ENCODE peak calls at places on chromosome 1, in ten cellular contexts. S is Daoy, U is M059J, V is activated T-cell treated with anti-CD3 and anti-CD28 coated beads for 24 hours, T is anterior cingulate cortex, C is psoas muscle, Q is heart right ventricle, A is HTR-8/SVneo, K is NCI-H2029 treated with DMSO at 0.1 percent for 48 hours, B is HS-27A. J is an unnamed sample.

GRCh38 chr1:244304156-244304555 is 147.6 kb downstream of the ADSS2 start:
- DNase-seq in S (no peak), U (peak; percentile 20), V (no peak), T (no peak), C (no peak), Q (no peak), A (no peak), K (no peak), B (no peak), J (peak; percentile 84)

GRCh38 chr1:181314010-181314409 is 169.3 kb upstream of the CACNA1E start:
- DNase-seq in S (peak; percentile 10), U (peak; percentile 28), V (no peak), T (no peak), C (no peak), Q (no peak), A (no peak), K (no peak), B (no peak), J (no peak)

GRCh38 chr1:18530567-18531502 is 50.1 kb downstream of the KLHDC7A start:
- DNase-seq in S (peak; percentile 58), U (peak; percentile 14), V (no peak), T (no peak), C (no peak), Q (no peak), A (no peak), K (no peak), B (no peak), J (peak; percentile 6)

GRCh38 chr1:53680868-53681267 is 58.1 kb downstream of the GLIS1 start:
- DNase-seq in S (no peak), U (no peak), V (no peak), T (no peak), C (no peak), Q (no peak), A (no peak), K (no peak), B (no peak), J (no peak)

GRCh38 chr1:10631811-10632481 is 157.2 kb downstream of the PEX14 start:
- DNase-seq in S (no peak), U (no peak), V (no peak), T (no peak), C (peak; percentile 2), Q (no peak), A (no peak), K (no peak), B (no peak), J (no peak)

GRCh38 chr1:175152006-175152652 is 40.4 kb downstream of the KIAA0040 start:
- DNase-seq in S (peak; percentile 53), U (peak; percentile 31), V (peak; percentile 57), T (peak; percentile 10), C (peak; percentile 37), Q (peak; percentile 38), A (peak; percentile 59), K (no peak), B (no peak), J (peak; percentile 27)

GRCh38 chr1:209158851-209159250 is 424.7 kb upstream of the CAMK1G start:
- DNase-seq in S (no peak), U (no peak), V (no peak), T (no peak), C (no peak), Q (no peak), A (no peak), K (no peak), B (no peak), J (no peak)

GRCh38 chr1:208857471-208857870 is 613.3 kb upstream of the PLXNA2 start:
- DNase-seq in S (no peak), U (no peak), V (no peak), T (no peak), C (no peak), Q (no peak), A (no peak), K (no peak), B (no peak), J (no peak)

GRCh38 chr1:220294754-220295419 is 22.6 kb upstream of the RAB3GAP2 start:
- DNase-seq in S (no peak), U (peak; percentile 48), V (no peak), T (no peak), C (no peak), Q (no peak), A (no peak), K (no peak), B (no peak), J (no peak)

J was measured in RPMI7951.